ENCODE peak calls at places on chromosome 7, in six cellular contexts. N is neuronal stem cell, U is mesenchymal stem cell, H is IMR-90, T is mesendoderm, S is H1. R is an unnamed sample.

GRCh38 chr7:77327067-77327931 is 88.8 kb downstream of the GSAP start:
- DNase-seq in U (peak), H (peak), S (no peak), T (peak), N (no peak), R (peak)

GRCh38 chr7:14394786-14395185 is 405.3 kb upstream of the ETV1 start:
- DNase-seq in U (no peak), H (no peak), N (no peak), S (no peak), T (no peak), R (no peak)

GRCh38 chr7:157017149-157017548 is 6.7 kb upstream of the MNX1 start:
- DNase-seq in H (no peak), N (no peak), U (no peak), S (peak), T (no peak), R (no peak)

GRCh38 chr7:54811925-54812264 is 52.9 kb upstream of the SEC61G start:
- DNase-seq in S (no peak), N (no peak), T (no peak), H (peak), U (peak), R (no peak)

GRCh38 chr7:22920664-22921063 is 93.3 kb downstream of the HYCC1 start:
- DNase-seq in T (no peak), U (no peak), S (no peak), N (no peak), H (no peak), R (no peak)

GRCh38 chr7:37901890-37902524 is 14.6 kb downstream of the SFRP4 start:
- DNase-seq in N (no peak), U (peak), H (peak), T (peak), S (no peak), R (peak)

GRCh38 chr7:44534501-44534900 is 6.6 kb downstream of the NPC1L1 start:
- DNase-seq in T (peak), N (peak), U (peak), H (no peak), S (peak), R (no peak)

GRCh38 chr7:70640266-70640833 is 491.6 kb upstream of the GALNT17 start:
- DNase-seq in U (peak), H (peak), T (peak), S (no peak), N (no peak), R (no peak)

GRCh38 chr7:34156336-34156735 is 251.0 kb downstream of the BMPER start:
- DNase-seq in U (peak), S (no peak), H (peak), T (no peak), N (no peak), R (no peak)
- H4K8ac ChIP-seq in U (no peak), S (no peak), H (peak), T (no peak), N (no peak), R (no peak)

GRCh38 chr7:101400751-101401150 is 38.1 kb downstream of the COL26A1 start:
- DNase-seq in H (no peak), N (no peak), T (no peak), S (no peak), U (no peak), R (no peak)
- H2AK5ac ChIP-seq in H (no peak), N (peak), T (no peak), S (peak), U (no peak), R (peak)

GRCh38 chr7:158317238-158318205 is 270.1 kb downstream of the PTPRN2 start:
- DNase-seq in H (no peak), U (no peak), N (peak), T (peak), S (peak), R (no peak)

GRCh38 chr7:158315881-158316280 is 271.7 kb downstream of the PTPRN2 start:
- DNase-seq in N (no peak), S (no peak), H (no peak), U (no peak), T (no peak), R (no peak)

GRCh38 chr7:158315326-158315725 is 272.3 kb downstream of the PTPRN2 start:
- DNase-seq in H (no peak), N (no peak), T (no peak), S (no peak), U (no peak), R (no peak)

GRCh38 chr7:158318511-158318913 is 269.1 kb downstream of the PTPRN2 start:
- DNase-seq in N (no peak), U (no peak), T (peak), S (peak), H (no peak), R (no peak)

DNA sequence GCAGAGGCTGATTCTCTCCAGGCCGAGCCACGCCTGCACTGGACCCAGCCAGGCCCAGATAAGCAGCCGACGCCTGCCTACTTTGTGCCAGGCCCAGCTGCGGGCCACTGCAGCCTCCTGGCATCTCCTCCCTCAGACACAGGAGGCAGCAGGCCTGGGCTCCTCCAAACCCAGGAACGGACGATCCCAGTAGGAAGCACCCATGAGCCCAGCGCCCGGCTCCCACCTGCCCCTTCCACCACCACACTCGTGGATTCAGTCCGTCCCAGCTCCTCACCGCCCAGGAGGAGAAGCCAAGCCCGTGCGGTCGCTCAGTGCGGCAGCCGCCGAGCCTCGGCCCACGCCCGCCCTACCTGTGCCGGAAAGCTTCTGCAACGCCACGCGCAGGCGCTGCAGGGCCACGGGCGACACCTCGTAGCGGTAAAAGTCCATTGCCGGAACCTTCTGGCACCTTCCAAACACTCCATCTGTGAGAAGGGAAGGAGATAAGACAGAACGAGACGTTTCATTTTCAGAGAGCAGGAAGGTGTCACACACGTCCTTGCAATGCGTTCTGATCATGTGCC is 271.1 kb downstream of the PTPRN2 start:
- DNase-seq in N (no peak), S (peak), T (no peak), H (no peak), U (no peak), R (no peak)
- H3K4me3 ChIP-seq in N (no peak), S (no peak), T (no peak), H (no peak), U (no peak), R (no peak)

GRCh38 chr7:16399916-16400895 is 21.1 kb downstream of the CRPPA start:
- DNase-seq in T (peak), U (no peak), S (no peak), H (peak), N (no peak), R (no peak)

GRCh38 chr7:16398211-16399017 is 22.9 kb downstream of the CRPPA start:
- DNase-seq in U (no peak), H (peak), T (no peak), S (no peak), N (no peak), R (no peak)

GRCh38 chr7:16400896-16401275 is 20.5 kb downstream of the CRPPA start:
- DNase-seq in H (no peak), U (no peak), T (no peak), S (no peak), N (no peak), R (no peak)

GRCh38 chr7:16397497-16398210 is 23.7 kb downstream of the CRPPA start:
- DNase-seq in T (peak), U (no peak), N (no peak), S (no peak), H (peak), R (no peak)

DNA sequence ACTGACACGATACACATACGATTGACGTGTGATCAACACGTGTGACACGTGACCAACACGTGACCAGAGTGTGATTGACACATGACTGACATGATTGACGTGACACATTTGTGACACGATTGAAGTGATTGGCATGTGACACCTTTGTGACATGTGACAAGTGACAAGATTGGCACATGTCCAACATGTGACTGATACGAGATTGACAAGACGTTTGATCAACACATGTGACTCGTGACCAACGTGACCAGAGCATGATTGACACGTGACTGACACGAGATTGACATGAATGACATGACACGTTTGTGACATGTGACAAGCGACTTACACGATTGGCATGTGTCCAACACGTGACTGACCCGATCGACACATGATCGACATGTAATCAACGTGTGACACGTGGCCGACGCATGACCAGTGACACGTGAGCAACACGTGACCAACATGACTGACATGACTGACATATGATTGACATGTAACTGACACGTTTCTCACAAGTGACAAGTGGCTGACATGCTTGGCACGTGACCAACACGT is 22.0 kb downstream of the CRPPA start:
- DNase-seq in H (peak), U (no peak), T (peak), S (no peak), N (no peak), R (no peak)
- H4K8ac ChIP-seq in H (no peak), U (no peak), T (no peak), S (no peak), N (no peak), R (no peak)

GRCh38 chr7:129571201-129571600 is 40.3 kb upstream of the NRF1 start:
- DNase-seq in T (no peak), H (no peak), S (no peak), N (no peak), U (no peak), R (peak)
- H2AK5ac ChIP-seq in T (no peak), H (no peak), S (no peak), N (no peak), U (no peak), R (peak)

DNA sequence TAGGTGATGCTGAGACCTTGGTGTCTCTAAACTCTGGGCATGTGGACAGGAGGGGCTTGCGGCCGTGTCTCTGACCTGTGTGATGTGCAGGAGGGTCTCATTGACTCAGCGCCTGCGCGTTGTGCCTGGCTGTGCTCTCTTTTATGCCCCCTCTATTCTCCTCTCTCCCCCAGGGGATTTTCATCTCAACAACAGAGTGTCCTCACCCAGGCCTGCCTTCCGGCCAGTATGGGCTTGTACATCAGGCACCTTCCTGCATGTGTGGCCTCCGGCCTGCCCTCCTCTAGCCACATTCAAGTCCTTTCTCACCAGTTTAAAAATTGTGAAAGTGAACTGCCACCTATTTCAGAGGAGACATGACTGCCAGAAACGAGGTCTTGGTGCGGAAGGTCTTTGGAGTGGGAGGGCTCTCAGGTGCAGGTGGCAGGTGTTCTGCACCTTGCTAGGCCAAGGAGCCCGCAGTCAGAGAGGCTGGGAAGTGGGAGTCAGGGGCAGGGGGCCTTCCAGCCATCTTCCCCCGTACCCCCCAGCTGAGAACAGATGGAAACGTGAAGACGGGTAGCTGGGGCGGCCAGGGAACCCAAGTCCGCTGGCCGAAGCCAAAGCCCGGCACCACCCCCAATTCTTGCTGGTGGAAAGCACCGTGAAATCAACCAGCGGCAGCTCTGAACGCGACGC is 531 bp upstream of the INTS15 start:
- DNase-seq in H (no peak), N (no peak), T (no peak), S (no peak), U (no peak), R (no peak)
- H3K4me3 ChIP-seq in H (peak), N (peak), T (no peak), S (peak), U (peak), R (no peak)

R was measured in trophoblast cell.